ENCODE peak calls at places on chromosomes 13 and 19, in nine cellular contexts. J, I, D, Y, K, M, F, O and R are unnamed samples. For H3K9me3, the result is how much of the 10 kb centered on the place peaks cover.

GRCh38 chr13:31982124-31982523 is 49.5 kb upstream of the FRY start:
- DNase-seq in F (no peak), D (no peak), K (no peak), M (no peak), O (no peak), Y (no peak), J (no peak), I (no peak), R (no peak)

GRCh38 chr19:46453661-46454060 is 17.7 kb downstream of the PNMA8A start:
- DNase-seq in Y (no peak), D (no peak), J (no peak), F (no peak), M (no peak), K (no peak), I (no peak), O (no peak), R (no peak)

GRCh38 chr19:52638601-52639000 is 446 bp upstream of the ZNF83 start:
- DNase-seq in D (peak), F (peak), K (peak), I (peak), M (no peak), J (no peak), Y (no peak), O (peak), R (no peak)

GRCh38 chr13:111322001-111322915 is 1.8 kb downstream of the TEX29 start:
- DNase-seq in Y (no peak), F (no peak), M (no peak), O (no peak), I (no peak), J (no peak), D (no peak), K (no peak), R (no peak)

GRCh38 chr19:51119089-51119488 is 5.6 kb upstream of the SIGLEC9 start:
- DNase-seq in J (no peak), I (no peak), Y (no peak), M (no peak), F (peak), K (no peak), D (no peak), O (no peak), R (no peak)

GRCh38 chr19:16285769-16286564 is 38.7 kb upstream of the KLF2 start:
- DNase-seq in F (peak), O (no peak), I (no peak), Y (peak), K (no peak), M (no peak), D (peak), J (no peak), R (no peak)

GRCh38 chr13:33556828-33557227 is 261.1 kb upstream of the RFC3 start:
- DNase-seq in K (no peak), J (no peak), F (no peak), O (no peak), Y (no peak), D (no peak), M (no peak), I (no peak), R (no peak)

GRCh38 chr13:70385852-70386251 is 277.6 kb upstream of the KLHL1 start:
- DNase-seq in F (no peak), M (no peak), Y (no peak), D (no peak), J (no peak), O (no peak), I (no peak), K (peak), R (no peak)

GRCh38 chr13:97273341-97273831 is 51.3 kb downstream of the MBNL2 start:
- DNase-seq in O (no peak), J (no peak), F (no peak), K (no peak), I (no peak), M (no peak), Y (no peak), D (no peak), R (no peak)

GRCh38 chr13:59701261-59701660 is 462.5 kb downstream of the DIAPH3 start:
- DNase-seq in I (no peak), K (no peak), D (no peak), M (no peak), O (no peak), F (no peak), J (no peak), Y (no peak), R (no peak)

GRCh38 chr13:102035969-102036368 is 365.9 kb downstream of the FGF14 start:
- DNase-seq in F (no peak), J (no peak), Y (no peak), I (no peak), O (no peak), K (no peak), M (no peak), D (no peak), R (no peak)

DNA sequence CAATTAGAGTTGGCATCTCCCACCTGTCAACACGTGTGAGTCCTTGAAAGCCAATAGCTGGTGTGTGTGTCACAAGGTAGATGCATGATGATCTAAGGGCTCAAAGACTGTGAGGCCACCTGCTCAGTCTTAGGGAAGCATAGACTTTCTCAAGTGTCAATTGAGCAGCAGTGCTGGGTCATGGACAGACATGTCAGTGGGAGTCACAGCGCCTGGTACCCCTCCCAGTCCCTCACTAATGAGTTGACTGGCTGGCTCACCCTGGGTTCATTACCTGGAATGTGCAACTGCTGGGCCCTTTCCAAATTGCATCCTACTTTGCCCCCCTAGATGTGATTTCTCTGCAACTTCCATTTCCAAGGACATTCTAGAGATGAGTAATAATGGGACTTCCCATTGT is 9.1 kb upstream of the PSG6 start:
- DNase-seq in O (no peak), Y (no peak), J (no peak), D (no peak), M (no peak), K (no peak), I (no peak), F (no peak), R (no peak)
- H3K9me3 ChIP-seq in O (under half), Y (under half), J (under half), D (under half), M (half or more), K (under half), I (under half), F (under half), R (under half)

GRCh38 chr13:50999641-51000040 is 90.0 kb downstream of the RNASEH2B start:
- DNase-seq in F (no peak), I (no peak), O (no peak), J (no peak), K (no peak), M (no peak), D (no peak), Y (no peak), R (no peak)

GRCh38 chr13:50998326-50998725 is 88.7 kb downstream of the RNASEH2B start:
- DNase-seq in Y (no peak), M (no peak), J (no peak), D (no peak), K (no peak), I (no peak), F (no peak), O (no peak), R (no peak)

GRCh38 chr13:51000576-51001260 is 91.1 kb downstream of the RNASEH2B start:
- DNase-seq in J (peak), O (no peak), Y (no peak), I (peak), D (no peak), M (no peak), F (no peak), K (no peak), R (no peak)

GRCh38 chr13:51001335-51001734 is 91.7 kb downstream of the RNASEH2B start:
- DNase-seq in F (no peak), J (no peak), Y (no peak), O (no peak), I (no peak), D (no peak), K (no peak), M (no peak), R (no peak)

DNA sequence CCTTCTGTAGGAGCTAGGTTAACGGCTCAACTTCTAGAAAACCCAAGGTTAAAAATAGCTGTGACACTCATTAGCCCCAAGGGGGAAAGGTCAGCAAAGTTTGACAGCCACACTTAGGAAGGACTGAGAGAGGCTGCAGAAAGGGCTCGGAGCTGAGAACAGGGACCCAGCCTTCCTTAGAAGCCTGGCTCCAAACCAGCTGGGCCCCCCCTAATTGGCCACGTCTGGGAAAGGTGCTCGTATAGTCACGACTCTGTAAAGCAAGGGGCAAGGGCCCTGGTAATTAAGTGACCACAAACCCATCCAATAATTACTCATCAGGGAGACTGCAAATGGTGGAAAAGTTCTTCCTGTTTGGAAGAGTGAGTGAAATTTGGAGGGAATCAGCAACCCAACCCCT is 90.5 kb downstream of the RNASEH2B start:
- DNase-seq in K (no peak), J (no peak), I (no peak), F (no peak), D (no peak), Y (peak), M (no peak), O (no peak), R (no peak)
- H3K4me3 ChIP-seq in K (no peak), J (no peak), I (no peak), F (no peak), D (no peak), Y (no peak), M (no peak), O (no peak), R (no peak)

DNA sequence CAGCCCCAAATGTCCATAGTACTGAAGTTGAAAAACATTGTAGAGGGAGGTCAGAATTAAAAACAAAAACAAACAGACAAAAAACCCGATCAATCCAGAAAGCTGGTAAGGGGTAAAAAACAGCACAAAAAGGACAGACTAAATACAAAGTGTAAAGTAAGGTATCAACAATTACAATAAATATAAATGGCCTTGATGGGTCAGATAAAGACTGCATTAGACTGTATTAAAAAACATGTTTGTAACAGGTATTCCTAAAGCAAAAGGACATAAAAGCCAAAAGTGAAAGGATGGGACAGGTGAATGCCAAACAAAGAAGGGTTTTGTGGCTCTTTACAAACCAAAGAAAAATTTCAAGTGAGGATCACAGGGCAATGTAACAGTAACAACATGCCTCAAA is 16.3 kb downstream of the ZNF329 start:
- DNase-seq in K (no peak), J (no peak), I (no peak), Y (no peak), M (no peak), O (no peak), F (no peak), D (no peak), R (no peak)
- H3K9me3 ChIP-seq in K (half or more), J (under half), I (half or more), Y (under half), M (half or more), O (half or more), F (under half), D (under half), R (half or more)

DNA sequence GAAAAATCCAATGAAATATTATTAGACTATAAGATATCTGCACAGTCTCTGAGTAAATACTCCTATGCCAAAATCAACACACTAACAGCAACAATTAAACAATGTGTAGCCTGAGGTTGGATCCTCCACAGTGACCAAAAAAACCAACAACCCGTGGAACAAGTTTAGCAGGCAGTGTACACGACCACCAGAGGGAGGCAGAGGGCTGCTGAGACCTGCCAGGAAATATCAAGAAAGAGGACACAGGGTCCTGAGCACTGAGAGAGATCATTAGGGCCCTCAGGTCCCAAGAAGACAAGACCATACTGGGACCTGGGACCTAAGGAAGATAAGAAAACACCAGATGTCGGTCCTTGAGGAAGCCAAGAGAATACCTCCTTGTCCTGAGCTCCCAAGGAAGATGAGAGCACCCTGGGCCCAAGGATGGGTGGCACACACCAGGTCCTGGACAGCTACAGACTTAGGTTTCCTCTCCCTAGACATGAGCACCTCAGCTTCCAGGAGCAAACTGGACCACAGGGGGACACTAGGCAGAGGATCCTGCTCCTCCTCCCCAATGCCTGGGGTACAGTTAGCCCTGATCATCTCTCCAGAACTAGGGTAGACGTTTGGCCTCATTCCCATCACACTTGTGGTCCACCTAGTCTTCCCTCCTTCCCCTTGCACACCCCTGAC is 822 bp upstream of the ZNF274 start:
- DNase-seq in J (no peak), Y (peak), D (peak), K (no peak), O (peak), M (no peak), F (peak), I (no peak), R (peak)
- H3K4me3 ChIP-seq in J (no peak), Y (peak), D (peak), K (no peak), O (peak), M (peak), F (no peak), I (peak), R (peak)

DNA sequence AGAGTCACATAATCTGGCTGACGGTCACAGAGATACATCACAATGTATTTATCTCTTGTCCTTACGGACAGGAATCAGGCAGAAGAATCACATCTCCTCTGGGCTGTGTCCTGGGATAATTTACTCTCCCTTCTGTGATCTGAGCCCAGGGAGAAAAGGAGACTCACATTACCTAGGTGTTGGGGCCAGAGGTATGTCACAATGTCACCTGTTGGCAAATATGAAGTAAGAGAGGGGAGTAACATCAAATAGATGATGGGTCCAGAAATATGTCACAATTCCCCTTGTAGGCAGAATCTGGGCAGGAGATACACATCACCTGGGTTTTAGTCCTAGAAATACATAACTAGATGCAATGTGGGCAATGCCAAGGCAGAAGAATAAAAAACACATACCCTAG is 67.2 kb downstream of the ZNF726 start:
- DNase-seq in O (no peak), I (no peak), D (no peak), M (no peak), F (no peak), K (no peak), J (no peak), Y (no peak), R (no peak)
- H3K9me3 ChIP-seq in O (under half), I (under half), D (under half), M (half or more), F (under half), K (under half), J (under half), Y (under half), R (under half)

GRCh38 chr13:35470671-35471465 is 5.6 kb downstream of the MAB21L1 start:
- DNase-seq in I (peak), Y (peak), K (no peak), M (no peak), O (peak), D (no peak), F (peak), J (peak), R (no peak)
- H3K4me3 ChIP-seq in I (no peak), Y (peak), K (no peak), M (peak), O (peak), D (peak), F (peak), J (peak), R (no peak)

DNA sequence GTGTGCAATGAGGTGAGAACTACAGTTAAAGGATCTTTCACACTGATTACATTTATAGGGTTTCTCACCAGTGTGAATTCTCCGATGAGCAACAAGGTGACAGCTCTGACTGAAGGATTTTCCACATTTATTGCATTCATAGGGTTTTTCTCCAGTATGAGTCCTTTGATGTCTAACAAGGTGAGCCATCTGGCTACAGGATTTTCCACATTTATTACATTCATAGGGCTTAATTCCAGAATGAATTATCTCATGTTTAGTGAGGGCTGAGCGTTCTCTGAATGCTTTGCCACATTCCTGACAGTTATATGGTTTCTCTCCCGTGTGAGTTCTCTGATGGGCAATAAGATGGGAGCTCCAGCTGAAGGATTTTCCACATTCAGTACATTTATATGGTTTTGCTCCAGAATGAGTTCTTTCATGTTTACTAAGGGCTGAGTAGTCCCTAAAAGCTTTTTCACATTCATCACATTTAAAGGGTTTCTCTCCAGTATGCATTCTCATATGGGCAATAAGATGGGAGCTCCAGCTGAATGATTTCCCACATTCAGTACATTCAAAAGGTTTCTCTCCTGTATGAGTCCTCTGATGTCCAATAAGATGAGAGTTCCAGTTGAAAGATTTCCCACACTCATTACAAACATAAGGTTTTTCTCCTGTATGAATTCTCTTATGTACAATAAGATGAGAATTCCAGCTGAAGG is 4.4 kb upstream of the C19orf18 start:
- DNase-seq in D (no peak), M (no peak), O (no peak), J (no peak), I (no peak), K (no peak), Y (no peak), F (no peak), R (no peak)
- H3K9me3 ChIP-seq in D (under half), M (half or more), O (half or more), J (under half), I (half or more), K (half or more), Y (under half), F (under half), R (half or more)